ENCODE peak calls at places on chromosomes 5 and 9, in four cellular contexts. G, D, E and U are unnamed samples.

GRCh38 chr9:27529316-27530278 is at the start of gene MOB3B:
- DNase-seq in G (no peak), D (peak), E (peak), U (peak)

GRCh38 chr9:126643945-126644527 is 30.3 kb downstream of the LMX1B start:
- DNase-seq in G (no peak), D (no peak), E (no peak), U (no peak)

GRCh38 chr5:83179966-83180365 is 102.6 kb downstream of the XRCC4 start:
- DNase-seq in G (no peak), D (no peak), E (no peak), U (no peak)

GRCh38 chr9:87245271-87245670 is 252.4 kb upstream of the DAPK1 start:
- DNase-seq in G (no peak), D (no peak), E (no peak), U (no peak)

GRCh38 chr9:94909250-94909894 is 182.9 kb downstream of the AOPEP start:
- DNase-seq in G (no peak), D (no peak), E (no peak), U (no peak)

GRCh38 chr5:119527346-119527745 is 75.0 kb downstream of the HSD17B4 start:
- DNase-seq in G (no peak), D (no peak), E (no peak), U (no peak)

GRCh38 chr5:127761869-127762268 is 58.7 kb downstream of the CCDC192 start:
- DNase-seq in G (no peak), D (no peak), E (no peak), U (no peak)

GRCh38 chr9:113533335-113534225 is 70.1 kb downstream of the RGS3 start:
- DNase-seq in G (no peak), D (no peak), E (no peak), U (no peak)

GRCh38 chr9:136511670-136512592 is 29.1 kb upstream of the SEC16A start:
- DNase-seq in G (no peak), D (no peak), E (no peak), U (no peak)

GRCh38 chr5:98065261-98065909 is 708.1 kb upstream of the RGMB start:
- DNase-seq in G (no peak), D (no peak), E (no peak), U (no peak)

GRCh38 chr5:77180167-77181081 is 30.1 kb upstream of the PDE8B start:
- DNase-seq in G (no peak), D (no peak), E (no peak), U (no peak)

GRCh38 chr5:6302099-6302498 is 76.2 kb downstream of the MED10 start:
- DNase-seq in G (no peak), D (no peak), E (no peak), U (no peak)

GRCh38 chr5:101364469-101364868 is 461.4 kb upstream of the ST8SIA4 start:
- DNase-seq in G (no peak), D (no peak), E (no peak), U (peak)

GRCh38 chr9:95249986-95250385 is 67.5 kb downstream of the FANCC start:
- DNase-seq in G (no peak), D (no peak), E (no peak), U (no peak)

GRCh38 chr5:119860463-119860862 is 231.1 kb downstream of the FAM170A start:
- DNase-seq in G (no peak), D (no peak), E (no peak), U (no peak)

GRCh38 chr9:84238652-84239051 is 101.9 kb downstream of the SLC28A3 start:
- DNase-seq in G (no peak), D (no peak), E (no peak), U (no peak)

GRCh38 chr5:166962470-166962869 is 1329.0 kb upstream of the WWC1 start:
- DNase-seq in G (no peak), D (no peak), E (no peak), U (no peak)

GRCh38 chr9:33459115-33459514 is 11.7 kb upstream of the AQP3 start:
- DNase-seq in G (no peak), D (no peak), E (no peak), U (no peak)

GRCh38 chr5:6202615-6203365 is 175.6 kb downstream of the MED10 start:
- DNase-seq in G (no peak), D (no peak), E (no peak), U (no peak)

GRCh38 chr5:139644646-139645494 is 3.3 kb upstream of the CXXC5 start:
- DNase-seq in G (no peak), D (no peak), E (no peak), U (no peak)

GRCh38 chr9:124020520-124021384 is 9.2 kb downstream of the LHX2 start:
- DNase-seq in G (no peak), D (no peak), E (no peak), U (no peak)

GRCh38 chr5:141811287-141812155 is 66.7 kb downstream of the PCDH1 start:
- DNase-seq in G (no peak), D (no peak), E (peak), U (no peak)

GRCh38 chr5:66246621-66247020 is 102.5 kb downstream of the SREK1 start:
- DNase-seq in G (peak), D (no peak), E (no peak), U (no peak)

GRCh38 chr5:180860273-180860886 is 696 bp downstream of the ZFP62 start:
- DNase-seq in G (no peak), D (no peak), E (no peak), U (peak)